ENCODE peak calls at places on chromosomes 6 and 20, in five cellular contexts. U is CD4-positive, alpha-beta T cell; J is IMR-90; B is cardiac muscle cell; G is fibroblast of pulmonary artery. K is an unnamed sample.

GRCh38 chr6:127951172-127951995 is 50.5 kb upstream of the THEMIS start:
- DNase-seq in B (no peak), J (no peak), G (no peak), U (no peak), K (no peak)

GRCh38 chr6:169175360-169175887 is 78.2 kb downstream of the THBS2 start:
- DNase-seq in J (no peak), U (no peak), B (no peak), G (no peak), K (no peak)

GRCh38 chr6:169868458-169868857 is 117.0 kb downstream of the ERMARD start:
- DNase-seq in G (no peak), B (no peak), J (no peak), U (peak), K (no peak)

GRCh38 chr6:129614464-129614863 is 95.5 kb downstream of the ARHGAP18 start:
- DNase-seq in G (no peak), U (no peak), J (no peak), B (no peak), K (no peak)

GRCh38 chr6:44960898-44961297 is 367.2 kb upstream of the RUNX2 start:
- DNase-seq in J (peak), B (peak), U (no peak), G (peak), K (no peak)

GRCh38 chr6:165484178-165484889 is 174.9 kb upstream of the C6orf118 start:
- DNase-seq in J (no peak), U (no peak), B (no peak), G (no peak), K (peak)

GRCh38 chr6:169858935-169859351 is 107.5 kb downstream of the ERMARD start:
- DNase-seq in G (no peak), U (no peak), J (no peak), B (no peak), K (no peak)

GRCh38 chr6:8494730-8495129 is 59.4 kb upstream of the SLC35B3 start:
- DNase-seq in U (no peak), G (no peak), B (no peak), J (no peak), K (no peak)

GRCh38 chr6:122709922-122710512 is 69.5 kb upstream of the FABP7 start:
- DNase-seq in U (no peak), J (no peak), G (no peak), B (no peak), K (no peak)

GRCh38 chr20:13684566-13685222 is 46.0 kb upstream of the TASP1 start:
- DNase-seq in U (no peak), J (no peak), B (no peak), G (no peak), K (no peak)

GRCh38 chr6:154537486-154537885 is 27.0 kb upstream of the CNKSR3 start:
- DNase-seq in G (no peak), B (no peak), J (no peak), U (no peak), K (peak)

GRCh38 chr6:113894712-113895674 is 37.8 kb downstream of the MARCKS start:
- DNase-seq in G (peak), J (peak), B (peak), U (no peak), K (no peak)

GRCh38 chr6:56752009-56752408 is 109.3 kb upstream of the DST start:
- DNase-seq in J (peak), G (peak), U (no peak), B (peak), K (no peak)

GRCh38 chr20:16350465-16350864 is 222.8 kb downstream of the KIF16B start:
- DNase-seq in B (peak), U (no peak), G (no peak), J (peak), K (no peak)

GRCh38 chr6:83221886-83222479 is 28.8 kb downstream of the RWDD2A start:
- DNase-seq in B (peak), J (peak), U (no peak), G (peak), K (no peak)

DNA sequence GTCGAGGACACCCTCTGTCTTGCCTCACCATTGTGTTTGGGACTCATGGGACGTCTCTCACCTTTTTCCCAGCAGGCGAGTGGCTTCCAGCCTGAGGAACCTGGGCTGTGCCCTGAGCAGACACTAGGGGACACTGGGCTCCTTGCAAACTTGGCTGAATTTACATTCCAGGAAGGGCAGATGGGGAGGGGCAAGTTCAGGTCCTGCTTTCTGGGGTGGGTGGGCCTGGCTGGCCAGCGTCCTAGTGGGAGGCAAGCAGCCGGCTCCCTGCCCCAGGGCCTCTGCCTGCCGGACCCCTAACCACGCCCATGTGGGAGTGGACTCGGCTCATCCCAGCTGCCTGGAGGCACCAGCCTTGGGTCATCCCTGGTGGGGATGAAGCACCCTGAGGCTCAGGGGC is 48.2 kb upstream of the MLN start:
- DNase-seq in G (peak), J (no peak), B (peak), U (no peak), K (peak)
- TF ChIP-seq CTCF in G (peak), J (peak), B (peak), U (peak), K (peak)

GRCh38 chr6:10316327-10316726 is 98.5 kb downstream of the TFAP2A start:
- DNase-seq in U (no peak), J (peak), G (peak), B (no peak), K (no peak)
- TF ChIP-seq CTCF in U (no peak), J (no peak), G (no peak), B (no peak), K (no peak)

GRCh38 chr6:79201935-79202334 is 32.5 kb downstream of the HMGN3 start:
- DNase-seq in U (no peak), B (no peak), J (no peak), G (no peak), K (no peak)

GRCh38 chr6:79203753-79204253 is 30.7 kb downstream of the HMGN3 start:
- DNase-seq in J (no peak), U (no peak), B (no peak), G (no peak), K (no peak)

GRCh38 chr6:79196908-79197307 is 37.6 kb downstream of the HMGN3 start:
- DNase-seq in B (no peak), U (no peak), G (no peak), J (no peak), K (no peak)

GRCh38 chr6:79201127-79201526 is 33.4 kb downstream of the HMGN3 start:
- DNase-seq in G (no peak), B (no peak), J (no peak), U (no peak), K (no peak)
- TF ChIP-seq CTCF in G (no peak), B (no peak), J (no peak), U (no peak), K (no peak)

DNA sequence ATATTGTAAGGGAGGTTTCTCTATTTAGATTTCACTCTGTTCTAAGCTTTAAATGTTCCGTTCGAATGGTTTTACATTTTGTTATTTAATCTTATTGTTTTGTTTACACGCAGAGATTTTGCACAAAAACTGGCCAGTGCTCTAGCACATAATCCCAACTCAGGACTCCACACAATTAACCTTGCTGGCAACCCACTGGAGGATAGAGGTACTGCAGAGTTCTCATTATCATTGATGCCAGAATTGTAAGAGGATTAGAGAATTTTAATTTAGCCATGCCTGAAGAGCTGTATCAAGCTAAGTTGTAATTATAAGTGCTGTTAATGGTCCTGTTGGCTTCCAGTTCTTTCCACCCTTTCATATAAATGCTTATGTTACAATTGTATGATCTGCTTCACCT is 179.7 kb upstream of the SCGN start:
- DNase-seq in G (no peak), J (no peak), U (no peak), B (peak), K (no peak)
- TF ChIP-seq CTCF in G (peak), J (peak), U (peak), B (peak), K (peak)

DNA sequence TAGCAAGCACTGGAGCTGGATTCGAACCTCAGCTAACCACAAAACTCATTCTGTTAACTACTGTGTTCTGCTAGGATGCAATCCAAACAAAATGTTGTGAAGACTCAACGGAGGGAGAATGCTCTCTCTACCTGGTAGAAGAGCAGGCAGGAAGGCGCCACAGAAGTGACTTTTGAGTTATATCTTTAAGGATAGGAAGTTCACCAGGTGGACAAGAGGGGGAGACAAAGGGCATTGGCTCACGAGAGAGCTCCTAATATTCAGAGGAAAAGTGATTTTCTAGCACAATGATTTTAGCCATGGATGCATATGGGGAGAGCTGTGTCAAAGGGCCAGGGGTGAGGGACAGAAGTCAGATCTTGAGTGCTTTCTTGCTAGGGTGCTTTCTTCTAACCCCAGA is 108.4 kb upstream of the MAFB start:
- DNase-seq in J (peak), G (peak), U (no peak), B (peak), K (no peak)
- TF ChIP-seq CTCF in J (peak), G (peak), U (no peak), B (peak), K (peak)